ENCODE peak calls at places on chromosomes 2 and 18, in ten cellular contexts. One of them, this sample, is unnamed.

GRCh38 chr2:55153564-55154315 is 78.4 kb downstream of the CLHC1 start:
- DNase-seq in NB4: no peak
- DNase-seq in HCT116: no peak
- DNase-seq in stimulated activated CD4-positive, alpha-beta T cell treated with anti-CD3 and anti-CD28 coated beads, Interleukin-12 subunit alpha, Interleukin-12 subunit beta, amount 100 ng/mL, for 4 hours: no peak
- DNase-seq in CD8-positive, alpha-beta T cell: no peak
- DNase-seq in foreskin fibroblast: no peak
- DNase-seq in DMS153: no peak
- DNase-seq in 8988T: no peak
- DNase-seq in ELR: no peak
- DNase-seq in activated naive CD4-positive, alpha-beta T cell treated with anti-CD3 and anti-CD28 coated beads for 36 hours: no peak
- DNase-seq in this sample: no peak

GRCh38 chr2:168712053-168712452 is 90.4 kb upstream of the NOSTRIN start:
- DNase-seq in NB4: peak; percentile 15
- DNase-seq in HCT116: no peak
- DNase-seq in stimulated activated CD4-positive, alpha-beta T cell treated with anti-CD3 and anti-CD28 coated beads, Interleukin-12 subunit alpha, Interleukin-12 subunit beta, amount 100 ng/mL, for 4 hours: no peak
- DNase-seq in CD8-positive, alpha-beta T cell: no peak
- DNase-seq in foreskin fibroblast: no peak
- DNase-seq in DMS153: no peak
- DNase-seq in 8988T: no peak
- DNase-seq in ELR: no peak
- DNase-seq in activated naive CD4-positive, alpha-beta T cell treated with anti-CD3 and anti-CD28 coated beads for 36 hours: no peak
- DNase-seq in this sample: no peak

GRCh38 chr2:119702918-119703401 is 24.0 kb downstream of the TMEM177 start:
- DNase-seq in NB4: peak; percentile 76
- DNase-seq in HCT116: peak; percentile 58
- DNase-seq in stimulated activated CD4-positive, alpha-beta T cell treated with anti-CD3 and anti-CD28 coated beads, Interleukin-12 subunit alpha, Interleukin-12 subunit beta, amount 100 ng/mL, for 4 hours: peak; percentile 59
- DNase-seq in CD8-positive, alpha-beta T cell: peak; percentile 60
- DNase-seq in foreskin fibroblast: peak; percentile 45
- DNase-seq in DMS153: peak; percentile 9
- DNase-seq in 8988T: peak; percentile 73
- DNase-seq in ELR: peak; percentile 76
- DNase-seq in activated naive CD4-positive, alpha-beta T cell treated with anti-CD3 and anti-CD28 coated beads for 36 hours: peak; percentile 74
- DNase-seq in this sample: peak; percentile 69

GRCh38 chr2:168456526-168457176 is 579 bp downstream of the CERS6 start:
- DNase-seq in NB4: peak; percentile 73
- DNase-seq in HCT116: no peak
- DNase-seq in stimulated activated CD4-positive, alpha-beta T cell treated with anti-CD3 and anti-CD28 coated beads, Interleukin-12 subunit alpha, Interleukin-12 subunit beta, amount 100 ng/mL, for 4 hours: peak; percentile 39
- DNase-seq in CD8-positive, alpha-beta T cell: no peak
- DNase-seq in foreskin fibroblast: peak; percentile 26
- DNase-seq in DMS153: peak; percentile 71
- DNase-seq in 8988T: peak; percentile 28
- DNase-seq in ELR: peak; percentile 63
- DNase-seq in activated naive CD4-positive, alpha-beta T cell treated with anti-CD3 and anti-CD28 coated beads for 36 hours: peak; percentile 43
- DNase-seq in this sample: peak; percentile 53

GRCh38 chr2:145022671-145023330 is 502.9 kb upstream of the ZEB2 start:
- DNase-seq in NB4: no peak
- DNase-seq in HCT116: no peak
- DNase-seq in stimulated activated CD4-positive, alpha-beta T cell treated with anti-CD3 and anti-CD28 coated beads, Interleukin-12 subunit alpha, Interleukin-12 subunit beta, amount 100 ng/mL, for 4 hours: no peak
- DNase-seq in CD8-positive, alpha-beta T cell: no peak
- DNase-seq in foreskin fibroblast: peak; percentile 41
- DNase-seq in DMS153: no peak
- DNase-seq in 8988T: no peak
- DNase-seq in ELR: peak; percentile 84
- DNase-seq in activated naive CD4-positive, alpha-beta T cell treated with anti-CD3 and anti-CD28 coated beads for 36 hours: no peak
- DNase-seq in this sample: no peak

GRCh38 chr18:56235773-56236115 is 402.6 kb downstream of the TXNL1 start:
- DNase-seq in NB4: no peak
- DNase-seq in HCT116: no peak
- DNase-seq in stimulated activated CD4-positive, alpha-beta T cell treated with anti-CD3 and anti-CD28 coated beads, Interleukin-12 subunit alpha, Interleukin-12 subunit beta, amount 100 ng/mL, for 4 hours: no peak
- DNase-seq in CD8-positive, alpha-beta T cell: no peak
- DNase-seq in foreskin fibroblast: no peak
- DNase-seq in DMS153: no peak
- DNase-seq in 8988T: no peak
- DNase-seq in ELR: no peak
- DNase-seq in activated naive CD4-positive, alpha-beta T cell treated with anti-CD3 and anti-CD28 coated beads for 36 hours: no peak
- DNase-seq in this sample: no peak

GRCh38 chr2:239257511-239257937 is 143.3 kb downstream of the HDAC4 start:
- DNase-seq in NB4: peak; percentile 93
- DNase-seq in HCT116: peak; percentile 53
- DNase-seq in stimulated activated CD4-positive, alpha-beta T cell treated with anti-CD3 and anti-CD28 coated beads, Interleukin-12 subunit alpha, Interleukin-12 subunit beta, amount 100 ng/mL, for 4 hours: no peak
- DNase-seq in CD8-positive, alpha-beta T cell: no peak
- DNase-seq in foreskin fibroblast: peak; percentile 84
- DNase-seq in DMS153: no peak
- DNase-seq in 8988T: no peak
- DNase-seq in ELR: peak; percentile 91
- DNase-seq in activated naive CD4-positive, alpha-beta T cell treated with anti-CD3 and anti-CD28 coated beads for 36 hours: peak; percentile 53
- DNase-seq in this sample: no peak

GRCh38 chr18:24490545-24490944 is 30.1 kb downstream of the HRH4 start:
- DNase-seq in NB4: no peak
- DNase-seq in HCT116: no peak
- DNase-seq in stimulated activated CD4-positive, alpha-beta T cell treated with anti-CD3 and anti-CD28 coated beads, Interleukin-12 subunit alpha, Interleukin-12 subunit beta, amount 100 ng/mL, for 4 hours: no peak
- DNase-seq in CD8-positive, alpha-beta T cell: no peak
- DNase-seq in foreskin fibroblast: no peak
- DNase-seq in DMS153: no peak
- DNase-seq in 8988T: no peak
- DNase-seq in ELR: peak; percentile 3
- DNase-seq in activated naive CD4-positive, alpha-beta T cell treated with anti-CD3 and anti-CD28 coated beads for 36 hours: no peak
- DNase-seq in this sample: no peak

GRCh38 chr2:203685081-203685621 is 21.3 kb upstream of the CD28 start:
- DNase-seq in NB4: no peak
- DNase-seq in HCT116: no peak
- DNase-seq in stimulated activated CD4-positive, alpha-beta T cell treated with anti-CD3 and anti-CD28 coated beads, Interleukin-12 subunit alpha, Interleukin-12 subunit beta, amount 100 ng/mL, for 4 hours: no peak
- DNase-seq in CD8-positive, alpha-beta T cell: no peak
- DNase-seq in foreskin fibroblast: peak; percentile 69
- DNase-seq in DMS153: no peak
- DNase-seq in 8988T: no peak
- DNase-seq in ELR: peak; percentile 92
- DNase-seq in activated naive CD4-positive, alpha-beta T cell treated with anti-CD3 and anti-CD28 coated beads for 36 hours: no peak
- DNase-seq in this sample: no peak

GRCh38 chr2:172052000-172052983 is 33.0 kb upstream of the DLX1 start:
- DNase-seq in NB4: no peak
- DNase-seq in HCT116: no peak
- DNase-seq in stimulated activated CD4-positive, alpha-beta T cell treated with anti-CD3 and anti-CD28 coated beads, Interleukin-12 subunit alpha, Interleukin-12 subunit beta, amount 100 ng/mL, for 4 hours: no peak
- DNase-seq in CD8-positive, alpha-beta T cell: no peak
- DNase-seq in foreskin fibroblast: peak; percentile 11
- DNase-seq in DMS153: peak; percentile 72
- DNase-seq in 8988T: no peak
- DNase-seq in ELR: no peak
- DNase-seq in activated naive CD4-positive, alpha-beta T cell treated with anti-CD3 and anti-CD28 coated beads for 36 hours: no peak
- DNase-seq in this sample: no peak

This sample was measured in naive thymus-derived CD4-positive, alpha-beta T cell.